ENCODE peak calls at places on chromosomes 3 and 15, in nine cellular contexts. S is upper lobe of right lung, I is cardiac muscle cell, J is fibroblast of mammary gland, L is ovary, G is AG04450, V is psoas muscle, Q is uterus, W is PC-3. F is an unnamed sample.
A peak's percentile ranks its signal among the peaks of the same experiment; 100 is the strongest.

GRCh38 chr15:78044407-78045155 is 32.9 kb downstream of the TBC1D2B start:
- DNase-seq in S (no peak), I (peak; percentile 67), J (no peak), L (no peak), G (no peak), V (no peak), Q (no peak), W (no peak), F (peak; percentile 48)

GRCh38 chr15:73378089-73378488 is 9.3 kb upstream of the HCN4 start:
- DNase-seq in S (no peak), I (no peak), J (no peak), L (no peak), G (no peak), V (no peak), Q (no peak), W (no peak), F (no peak)

GRCh38 chr3:134077649-134078081 is 47.9 kb upstream of the SLCO2A1 start:
- DNase-seq in S (no peak), I (no peak), J (no peak), L (no peak), G (no peak), V (no peak), Q (no peak), W (no peak), F (no peak)

GRCh38 chr3:48429416-48430358 is at the start of gene PLXNB1:
- DNase-seq in S (peak; percentile 93), I (peak; percentile 73), J (peak; percentile 62), L (peak; percentile 95), G (no peak), V (peak; percentile 76), Q (peak; percentile 94), W (peak; percentile 63), F (no peak)

GRCh38 chr3:133578548-133579191 is 5.2 kb downstream of the CDV3 start:
- DNase-seq in S (no peak), I (peak; percentile 70), J (peak; percentile 63), L (no peak), G (no peak), V (no peak), Q (no peak), W (peak; percentile 63), F (peak; percentile 56)

GRCh38 chr3:67401911-67402310 is 252.5 kb downstream of the SUCLG2 start:
- DNase-seq in S (peak; percentile 74), I (no peak), J (peak; percentile 24), L (no peak), G (no peak), V (no peak), Q (no peak), W (no peak), F (no peak)

GRCh38 chr3:156180077-156180476 is 59.7 kb downstream of the KCNAB1 start:
- DNase-seq in S (no peak), I (peak; percentile 18), J (peak; percentile 69), L (no peak), G (no peak), V (no peak), Q (no peak), W (peak; percentile 88), F (no peak)

GRCh38 chr3:193933451-193933850 is 202.5 kb upstream of the HES1 start:
- DNase-seq in S (no peak), I (no peak), J (no peak), L (no peak), G (no peak), V (no peak), Q (no peak), W (no peak), F (no peak)

GRCh38 chr15:35624881-35625280 is 78.9 kb upstream of the DPH6 start:
- DNase-seq in S (peak; percentile 62), I (peak; percentile 96), J (peak; percentile 93), L (peak; percentile 36), G (peak; percentile 64), V (peak; percentile 48), Q (peak; percentile 17), W (no peak), F (peak; percentile 55)

GRCh38 chr3:122092460-122093165 is 37.5 kb downstream of the CD86 start:
- DNase-seq in S (peak; percentile 72), I (peak; percentile 63), J (peak; percentile 66), L (no peak), G (no peak), V (no peak), Q (no peak), W (peak; percentile 81), F (peak; percentile 15)

GRCh38 chr3:23372296-23372695 is 169.2 kb downstream of the UBE2E2 start:
- DNase-seq in S (no peak), I (peak; percentile 42), J (peak; percentile 49), L (no peak), G (no peak), V (no peak), Q (no peak), W (no peak), F (no peak)

GRCh38 chr15:41256577-41257038 is 25.5 kb downstream of the CHP1 start:
- DNase-seq in S (no peak), I (peak; percentile 71), J (peak; percentile 36), L (no peak), G (no peak), V (no peak), Q (no peak), W (peak; percentile 50), F (no peak)

GRCh38 chr3:116517308-116517707 is 72.0 kb upstream of the LSAMP start:
- DNase-seq in S (no peak), I (peak; percentile 6), J (peak; percentile 11), L (no peak), G (no peak), V (no peak), Q (no peak), W (no peak), F (no peak)

GRCh38 chr3:14532691-14533456 is 7.3 kb downstream of the GRIP2 start:
- DNase-seq in S (no peak), I (peak; percentile 16), J (peak; percentile 10), L (peak; percentile 53), G (no peak), V (peak; percentile 75), Q (no peak), W (peak; percentile 60), F (no peak)

GRCh38 chr15:40046721-40047412 is 7.9 kb upstream of the SRP14 start:
- DNase-seq in S (no peak), I (peak; percentile 62), J (peak; percentile 88), L (no peak), G (no peak), V (no peak), Q (no peak), W (peak; percentile 89), F (peak; percentile 68)
- TF ChIP-seq CTCF in S (no peak), I (no peak), J (no peak), L (no peak), G (no peak), V (no peak), Q (no peak), W (no peak), F (no peak)

DNA sequence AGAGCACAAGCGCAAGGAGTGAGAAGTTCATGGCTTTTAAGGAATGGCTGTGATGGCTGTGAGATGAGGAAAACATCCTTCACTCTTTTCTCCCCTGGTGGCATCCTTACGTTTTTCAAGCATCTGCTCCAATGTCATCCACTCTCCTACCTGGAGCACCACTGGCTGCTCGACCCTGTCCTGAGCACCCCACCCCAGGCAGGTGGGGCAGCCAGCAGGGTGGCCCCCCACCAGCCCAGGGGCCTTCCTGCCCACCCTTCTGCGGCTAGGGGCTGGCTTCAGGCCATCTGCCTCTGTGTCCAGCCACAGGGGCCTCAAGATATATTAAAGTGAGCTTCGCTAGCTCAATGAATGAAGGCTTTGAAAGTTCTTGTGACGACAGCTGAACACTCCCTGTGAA is 56.1 kb downstream of the ATP10A start:
- DNase-seq in S (no peak), I (no peak), J (no peak), L (no peak), G (no peak), V (no peak), Q (no peak), W (no peak), F (no peak)
- TF ChIP-seq CTCF in S (no peak), I (no peak), J (no peak), L (no peak), G (no peak), V (no peak), Q (no peak), W (no peak), F (no peak)

GRCh38 chr3:50550079-50550736 is 17.3 kb downstream of the C3orf18 start:
- DNase-seq in S (peak; percentile 78), I (peak; percentile 50), J (peak; percentile 28), L (peak; percentile 62), G (no peak), V (peak; percentile 68), Q (peak; percentile 46), W (peak; percentile 71), F (peak; percentile 12)
- TF ChIP-seq CTCF in S (peak; percentile 80), I (peak; percentile 74), J (peak; percentile 65), L (peak; percentile 36), G (peak; percentile 73), V (peak; percentile 70), Q (peak; percentile 59), W (peak; percentile 63), F (peak; percentile 92)

GRCh38 chr15:66162286-66162685 is 91.3 kb downstream of the MEGF11 start:
- DNase-seq in S (no peak), I (no peak), J (no peak), L (no peak), G (no peak), V (no peak), Q (no peak), W (no peak), F (no peak)

GRCh38 chr15:66161575-66162118 is 91.9 kb downstream of the MEGF11 start:
- DNase-seq in S (no peak), I (no peak), J (no peak), L (no peak), G (no peak), V (no peak), Q (no peak), W (no peak), F (no peak)

GRCh38 chr15:66163553-66163952 is 90.0 kb downstream of the MEGF11 start:
- DNase-seq in S (no peak), I (no peak), J (no peak), L (no peak), G (no peak), V (no peak), Q (no peak), W (no peak), F (no peak)

GRCh38 chr15:66164788-66165187 is 88.8 kb downstream of the MEGF11 start:
- DNase-seq in S (no peak), I (no peak), J (no peak), L (no peak), G (no peak), V (no peak), Q (no peak), W (no peak), F (no peak)

GRCh38 chr15:66161108-66161507 is 92.4 kb downstream of the MEGF11 start:
- DNase-seq in S (no peak), I (no peak), J (no peak), L (no peak), G (no peak), V (no peak), Q (no peak), W (no peak), F (no peak)
- TF ChIP-seq CTCF in S (no peak), I (no peak), J (no peak), L (no peak), G (no peak), V (no peak), Q (no peak), W (no peak), F (no peak)

GRCh38 chr3:123447749-123448502 is 964 bp downstream of the ADCY5 start:
- DNase-seq in S (no peak), I (no peak), J (no peak), L (peak; percentile 33), G (no peak), V (peak; percentile 59), Q (no peak), W (no peak), F (no peak)
- TF ChIP-seq CTCF in S (no peak), I (no peak), J (no peak), L (no peak), G (no peak), V (peak; percentile 39), Q (peak; percentile 42), W (no peak), F (no peak)

F was measured in HFFc6.